ENCODE peak calls at places on chromosomes 2 and 18, in nine cellular contexts. One of them, this sample, is unnamed.

GRCh38 chr18:48778344-48779011 is 172.3 kb downstream of the SMAD7 start:
- DNase-seq in fibroblast of pulmonary artery: no peak
- DNase-seq in AG09309: no peak
- DNase-seq in pancreas: no peak
- DNase-seq in choroid plexus epithelial cell: no peak
- DNase-seq in right atrium auricular region: no peak
- DNase-seq in A549: no peak
- DNase-seq in kidney: peak; percentile 55
- DNase-seq in stomach: no peak
- DNase-seq in this sample: no peak

GRCh38 chr18:68429809-68430208 is 285.1 kb downstream of the TMX3 start:
- DNase-seq in fibroblast of pulmonary artery: peak; percentile 58
- DNase-seq in AG09309: no peak
- DNase-seq in pancreas: no peak
- DNase-seq in choroid plexus epithelial cell: peak; percentile 57
- DNase-seq in right atrium auricular region: no peak
- DNase-seq in A549: no peak
- DNase-seq in kidney: no peak
- DNase-seq in stomach: no peak
- DNase-seq in this sample: no peak

GRCh38 chr18:29457316-29457715 is 1280.4 kb upstream of the CDH2 start:
- DNase-seq in fibroblast of pulmonary artery: no peak
- DNase-seq in AG09309: no peak
- DNase-seq in pancreas: no peak
- DNase-seq in choroid plexus epithelial cell: no peak
- DNase-seq in right atrium auricular region: no peak
- DNase-seq in A549: no peak
- DNase-seq in kidney: no peak
- DNase-seq in stomach: no peak
- DNase-seq in this sample: no peak

GRCh38 chr2:17857016-17857415 is 21.5 kb upstream of the KCNS3 start:
- DNase-seq in fibroblast of pulmonary artery: peak; percentile 12
- DNase-seq in AG09309: no peak
- DNase-seq in pancreas: no peak
- DNase-seq in choroid plexus epithelial cell: peak; percentile 61
- DNase-seq in right atrium auricular region: no peak
- DNase-seq in A549: no peak
- DNase-seq in kidney: no peak
- DNase-seq in stomach: no peak
- DNase-seq in this sample: no peak

GRCh38 chr2:200356794-200357472 is 50.4 kb downstream of the SPATS2L start:
- DNase-seq in fibroblast of pulmonary artery: peak; percentile 72
- DNase-seq in AG09309: peak; percentile 60
- DNase-seq in pancreas: no peak
- DNase-seq in choroid plexus epithelial cell: peak; percentile 90
- DNase-seq in right atrium auricular region: no peak
- DNase-seq in A549: no peak
- DNase-seq in kidney: no peak
- DNase-seq in stomach: no peak
- DNase-seq in this sample: no peak

GRCh38 chr2:65395621-65396347 is 36.6 kb downstream of the SPRED2 start:
- DNase-seq in fibroblast of pulmonary artery: no peak
- DNase-seq in AG09309: no peak
- DNase-seq in pancreas: no peak
- DNase-seq in choroid plexus epithelial cell: no peak
- DNase-seq in right atrium auricular region: no peak
- DNase-seq in A549: no peak
- DNase-seq in kidney: no peak
- DNase-seq in stomach: no peak
- DNase-seq in this sample: no peak

GRCh38 chr2:105581568-105581944 is 163.2 kb upstream of the NCK2 start:
- DNase-seq in fibroblast of pulmonary artery: no peak
- DNase-seq in AG09309: no peak
- DNase-seq in pancreas: no peak
- DNase-seq in choroid plexus epithelial cell: no peak
- DNase-seq in right atrium auricular region: no peak
- DNase-seq in A549: no peak
- DNase-seq in kidney: no peak
- DNase-seq in stomach: no peak
- DNase-seq in this sample: no peak

GRCh38 chr2:40721595-40721994 is 269.7 kb upstream of the SLC8A1 start:
- DNase-seq in fibroblast of pulmonary artery: no peak
- DNase-seq in AG09309: no peak
- DNase-seq in pancreas: no peak
- DNase-seq in choroid plexus epithelial cell: no peak
- DNase-seq in right atrium auricular region: no peak
- DNase-seq in A549: no peak
- DNase-seq in kidney: no peak
- DNase-seq in stomach: no peak
- DNase-seq in this sample: no peak

GRCh38 chr2:128549646-128550260 is 231.1 kb upstream of the HS6ST1 start:
- DNase-seq in fibroblast of pulmonary artery: no peak
- DNase-seq in AG09309: no peak
- DNase-seq in pancreas: no peak
- DNase-seq in choroid plexus epithelial cell: peak; percentile 58
- DNase-seq in right atrium auricular region: no peak
- DNase-seq in A549: no peak
- DNase-seq in kidney: peak; percentile 61
- DNase-seq in stomach: peak; percentile 17
- DNase-seq in this sample: no peak

GRCh38 chr18:4510709-4511108 is 55.6 kb upstream of the DLGAP1 start:
- DNase-seq in fibroblast of pulmonary artery: peak; percentile 0
- DNase-seq in AG09309: no peak
- DNase-seq in pancreas: no peak
- DNase-seq in choroid plexus epithelial cell: peak; percentile 5
- DNase-seq in right atrium auricular region: no peak
- DNase-seq in A549: no peak
- DNase-seq in kidney: no peak
- DNase-seq in stomach: no peak
- DNase-seq in this sample: no peak

GRCh38 chr2:172181840-172182239 is 79.1 kb upstream of the DLX2 start:
- DNase-seq in fibroblast of pulmonary artery: peak; percentile 8
- DNase-seq in AG09309: no peak
- DNase-seq in pancreas: no peak
- DNase-seq in choroid plexus epithelial cell: peak; percentile 30
- DNase-seq in right atrium auricular region: no peak
- DNase-seq in A549: no peak
- DNase-seq in kidney: no peak
- DNase-seq in stomach: no peak
- DNase-seq in this sample: no peak

GRCh38 chr18:44761812-44762211 is 81.1 kb downstream of the SETBP1 start:
- DNase-seq in fibroblast of pulmonary artery: no peak
- DNase-seq in AG09309: no peak
- DNase-seq in pancreas: no peak
- DNase-seq in choroid plexus epithelial cell: no peak
- DNase-seq in right atrium auricular region: no peak
- DNase-seq in A549: no peak
- DNase-seq in kidney: no peak
- DNase-seq in stomach: peak; percentile 88
- DNase-seq in this sample: no peak

GRCh38 chr2:118371500-118371899 is 283.2 kb downstream of the INSIG2 start:
- DNase-seq in fibroblast of pulmonary artery: peak; percentile 36
- DNase-seq in AG09309: peak; percentile 24
- DNase-seq in pancreas: peak; percentile 42
- DNase-seq in choroid plexus epithelial cell: peak; percentile 51
- DNase-seq in right atrium auricular region: no peak
- DNase-seq in A549: peak; percentile 10
- DNase-seq in kidney: no peak
- DNase-seq in stomach: no peak
- DNase-seq in this sample: peak; percentile 13

GRCh38 chr2:117481608-117482007 is 332.9 kb upstream of the DDX18 start:
- DNase-seq in fibroblast of pulmonary artery: no peak
- DNase-seq in AG09309: no peak
- DNase-seq in pancreas: no peak
- DNase-seq in choroid plexus epithelial cell: no peak
- DNase-seq in right atrium auricular region: no peak
- DNase-seq in A549: no peak
- DNase-seq in kidney: no peak
- DNase-seq in stomach: no peak
- DNase-seq in this sample: no peak

GRCh38 chr2:98468621-98469236 is 24.1 kb downstream of the INPP4A start:
- DNase-seq in fibroblast of pulmonary artery: peak; percentile 39
- DNase-seq in AG09309: no peak
- DNase-seq in pancreas: no peak
- DNase-seq in choroid plexus epithelial cell: no peak
- DNase-seq in right atrium auricular region: no peak
- DNase-seq in A549: no peak
- DNase-seq in kidney: no peak
- DNase-seq in stomach: no peak
- DNase-seq in this sample: peak; percentile 84

GRCh38 chr18:48931680-48932461 is 18.9 kb downstream of the SMAD7 start:
- DNase-seq in fibroblast of pulmonary artery: peak; percentile 16
- DNase-seq in AG09309: no peak
- DNase-seq in pancreas: no peak
- DNase-seq in choroid plexus epithelial cell: no peak
- DNase-seq in right atrium auricular region: no peak
- DNase-seq in A549: no peak
- DNase-seq in kidney: no peak
- DNase-seq in stomach: no peak
- DNase-seq in this sample: peak; percentile 72

GRCh38 chr2:3751832-3752231 is 48.5 kb downstream of the DCDC2C start:
- DNase-seq in fibroblast of pulmonary artery: no peak
- DNase-seq in AG09309: no peak
- DNase-seq in pancreas: no peak
- DNase-seq in choroid plexus epithelial cell: no peak
- DNase-seq in right atrium auricular region: no peak
- DNase-seq in A549: no peak
- DNase-seq in kidney: no peak
- DNase-seq in stomach: no peak
- DNase-seq in this sample: no peak

GRCh38 chr18:14974576-14974975 is 226.6 kb downstream of the ANKRD30B start:
- DNase-seq in fibroblast of pulmonary artery: no peak
- DNase-seq in AG09309: no peak
- DNase-seq in pancreas: no peak
- DNase-seq in choroid plexus epithelial cell: no peak
- DNase-seq in right atrium auricular region: peak; percentile 28
- DNase-seq in A549: no peak
- DNase-seq in kidney: no peak
- DNase-seq in stomach: no peak
- DNase-seq in this sample: no peak

GRCh38 chr2:216648105-216648504 is 14.9 kb downstream of the IGFBP2 start:
- DNase-seq in fibroblast of pulmonary artery: peak; percentile 50
- DNase-seq in AG09309: peak; percentile 13
- DNase-seq in pancreas: no peak
- DNase-seq in choroid plexus epithelial cell: peak; percentile 46
- DNase-seq in right atrium auricular region: no peak
- DNase-seq in A549: no peak
- DNase-seq in kidney: no peak
- DNase-seq in stomach: no peak
- DNase-seq in this sample: no peak

DNA sequence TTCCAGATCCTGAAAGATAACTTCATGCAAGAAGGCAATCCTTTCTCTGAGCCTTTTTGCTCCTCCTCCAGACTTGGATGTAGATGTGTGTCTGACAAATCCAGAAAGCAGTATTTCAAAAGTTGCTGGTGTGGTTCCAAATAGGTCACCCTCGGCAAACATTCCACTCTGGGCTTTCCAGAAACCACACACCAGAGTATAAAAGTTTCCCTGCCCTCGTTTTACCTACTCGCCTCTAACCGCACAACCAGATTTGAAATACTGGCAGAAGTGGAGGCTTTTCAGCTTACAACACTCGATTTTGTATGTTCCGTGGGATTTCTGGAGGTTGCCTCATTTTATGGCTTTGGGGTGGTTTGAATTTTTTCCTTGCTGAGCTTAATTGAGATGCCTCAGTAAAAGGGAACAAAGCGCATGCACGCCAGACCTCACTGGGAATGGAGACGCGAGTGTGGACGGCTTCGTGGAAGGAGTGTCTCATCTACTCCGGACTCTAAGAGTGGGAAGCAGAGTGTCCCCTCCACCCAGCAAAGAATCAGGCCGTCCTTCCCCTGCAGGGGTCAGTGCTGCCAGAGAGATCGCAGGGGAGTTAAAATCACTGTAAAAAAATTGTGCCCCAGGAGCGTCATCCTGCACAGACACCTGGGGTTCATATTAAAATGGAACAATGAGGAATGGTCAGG is 44.0 kb upstream of the RPL31 start:
- DNase-seq in fibroblast of pulmonary artery: peak; percentile 79
- DNase-seq in AG09309: peak; percentile 99
- DNase-seq in pancreas: no peak
- DNase-seq in choroid plexus epithelial cell: peak; percentile 85
- DNase-seq in right atrium auricular region: peak; percentile 79
- DNase-seq in A549: no peak
- DNase-seq in kidney: no peak
- DNase-seq in stomach: peak; percentile 70
- DNase-seq in this sample: no peak
- TF ChIP-seq CTCF in fibroblast of pulmonary artery: no peak
- TF ChIP-seq CTCF in AG09309: no peak
- TF ChIP-seq CTCF in pancreas: no peak
- TF ChIP-seq CTCF in choroid plexus epithelial cell: no peak
- TF ChIP-seq CTCF in right atrium auricular region: no peak
- TF ChIP-seq CTCF in A549: no peak
- TF ChIP-seq CTCF in kidney: no peak
- TF ChIP-seq CTCF in stomach: no peak
- TF ChIP-seq CTCF in this sample: no peak

GRCh38 chr2:158921599-158922408 is 46.6 kb upstream of the TANC1 start:
- DNase-seq in fibroblast of pulmonary artery: no peak
- DNase-seq in AG09309: no peak
- DNase-seq in pancreas: peak; percentile 38
- DNase-seq in choroid plexus epithelial cell: no peak
- DNase-seq in right atrium auricular region: no peak
- DNase-seq in A549: no peak
- DNase-seq in kidney: peak; percentile 75
- DNase-seq in stomach: no peak
- DNase-seq in this sample: no peak
- TF ChIP-seq CTCF in fibroblast of pulmonary artery: no peak
- TF ChIP-seq CTCF in AG09309: no peak
- TF ChIP-seq CTCF in pancreas: no peak
- TF ChIP-seq CTCF in choroid plexus epithelial cell: no peak
- TF ChIP-seq CTCF in right atrium auricular region: no peak
- TF ChIP-seq CTCF in A549: no peak
- TF ChIP-seq CTCF in kidney: no peak
- TF ChIP-seq CTCF in stomach: no peak
- TF ChIP-seq CTCF in this sample: no peak

GRCh38 chr2:230925879-230926765 is 1.1 kb upstream of the GPR55 start:
- DNase-seq in fibroblast of pulmonary artery: no peak
- DNase-seq in AG09309: no peak
- DNase-seq in pancreas: no peak
- DNase-seq in choroid plexus epithelial cell: peak; percentile 13
- DNase-seq in right atrium auricular region: no peak
- DNase-seq in A549: no peak
- DNase-seq in kidney: no peak
- DNase-seq in stomach: peak; percentile 11
- DNase-seq in this sample: peak; percentile 76
- TF ChIP-seq CTCF in fibroblast of pulmonary artery: peak; percentile 5
- TF ChIP-seq CTCF in AG09309: peak; percentile 5
- TF ChIP-seq CTCF in pancreas: no peak
- TF ChIP-seq CTCF in choroid plexus epithelial cell: peak; percentile 40
- TF ChIP-seq CTCF in right atrium auricular region: no peak
- TF ChIP-seq CTCF in A549: no peak
- TF ChIP-seq CTCF in kidney: no peak
- TF ChIP-seq CTCF in stomach: no peak
- TF ChIP-seq CTCF in this sample: peak; percentile 40

DNA sequence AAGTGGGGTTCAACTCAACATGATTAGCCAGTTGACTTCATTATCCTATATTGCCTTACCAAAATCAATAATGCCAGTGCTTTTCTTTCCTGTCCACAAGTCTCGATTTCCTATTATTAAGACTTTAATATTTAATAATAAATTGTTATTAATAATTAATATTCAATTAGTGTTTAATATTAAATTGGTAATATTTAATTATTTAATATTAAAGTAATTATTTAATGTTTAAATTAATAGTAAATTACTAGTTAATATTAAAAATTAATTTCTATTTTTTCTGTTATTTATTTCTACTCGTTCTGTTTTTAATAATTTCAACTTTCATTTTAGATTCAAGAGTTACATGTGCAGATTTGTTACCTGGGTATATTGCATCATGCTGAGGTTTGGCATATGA is 243.2 kb downstream of the GULP1 start:
- DNase-seq in fibroblast of pulmonary artery: no peak
- DNase-seq in AG09309: no peak
- DNase-seq in pancreas: no peak
- DNase-seq in choroid plexus epithelial cell: no peak
- DNase-seq in right atrium auricular region: no peak
- DNase-seq in A549: no peak
- DNase-seq in kidney: no peak
- DNase-seq in stomach: no peak
- DNase-seq in this sample: no peak
- TF ChIP-seq CTCF in fibroblast of pulmonary artery: no peak
- TF ChIP-seq CTCF in AG09309: no peak
- TF ChIP-seq CTCF in pancreas: no peak
- TF ChIP-seq CTCF in choroid plexus epithelial cell: no peak
- TF ChIP-seq CTCF in right atrium auricular region: no peak
- TF ChIP-seq CTCF in A549: no peak
- TF ChIP-seq CTCF in kidney: no peak
- TF ChIP-seq CTCF in stomach: no peak
- TF ChIP-seq CTCF in this sample: no peak